ENCODE peak calls at places on chromosomes 11 and 22, in ten cellular contexts. E is astrocyte of the spinal cord; R is GM12865; Y is stimulated activated naive CD8-positive, alpha-beta T cell treated with anti-CD3 and anti-CD28 coated beads, Interleukin-15, Interleukin-2, amounts not matched to agents 100 U/mL and 50 U/mL, for 24 hours; A is OCI-M1; U is left colon; Z is effector memory CD4-positive, alpha-beta T cell; L is AG10803; G is AML-193; V is stimulated activated CD8-positive, alpha-beta memory T cell treated with anti-CD3 and anti-CD28 coated beads, Interleukin-4, amount 100 ng/mL, for 4 hours. Q is an unnamed sample.

GRCh38 chr11:83571301-83571700 is 285.1 kb upstream of the CCDC90B start:
- DNase-seq in E (no peak), R (no peak), Y (no peak), A (no peak), U (no peak), Z (no peak), L (peak), G (no peak), V (no peak), Q (no peak)

GRCh38 chr11:100687032-100687629 is at the start of gene ARHGAP42:
- DNase-seq in E (peak), R (peak), Y (peak), A (no peak), U (peak), Z (no peak), L (peak), G (no peak), V (no peak), Q (no peak)

GRCh38 chr11:8906629-8907028 is 4.4 kb upstream of the AKIP1 start:
- DNase-seq in E (peak), R (no peak), Y (no peak), A (peak), U (no peak), Z (no peak), L (peak), G (no peak), V (no peak), Q (no peak)

GRCh38 chr11:122791836-122792235 is 46.5 kb upstream of the CRTAM start:
- DNase-seq in E (peak), R (no peak), Y (no peak), A (no peak), U (no peak), Z (no peak), L (peak), G (no peak), V (no peak), Q (no peak)

GRCh38 chr11:67545280-67545679 is 22.0 kb upstream of the CABP2 start:
- DNase-seq in E (no peak), R (no peak), Y (no peak), A (peak), U (peak), Z (no peak), L (no peak), G (no peak), V (no peak), Q (no peak)

GRCh38 chr11:62664405-62665074 is 470 bp downstream of the C11orf98 start:
- DNase-seq in E (no peak), R (peak), Y (peak), A (peak), U (peak), Z (peak), L (peak), G (peak), V (no peak), Q (no peak)

GRCh38 chr11:47178737-47179654 is 2.3 kb upstream of the ARFGAP2 start:
- DNase-seq in E (no peak), R (no peak), Y (no peak), A (no peak), U (no peak), Z (no peak), L (no peak), G (no peak), V (no peak), Q (no peak)

GRCh38 chr11:32890843-32891656 is 1.6 kb upstream of the QSER1 start:
- DNase-seq in E (no peak), R (no peak), Y (no peak), A (no peak), U (no peak), Z (no peak), L (no peak), G (no peak), V (no peak), Q (no peak)

GRCh38 chr11:20192151-20192550 is 31.9 kb upstream of the DBX1 start:
- DNase-seq in E (no peak), R (no peak), Y (no peak), A (no peak), U (no peak), Z (no peak), L (no peak), G (no peak), V (no peak), Q (no peak)

GRCh38 chr22:37304595-37305343 is 22.5 kb downstream of the CYTH4 start:
- DNase-seq in E (peak), R (no peak), Y (no peak), A (peak), U (no peak), Z (no peak), L (no peak), G (no peak), V (no peak), Q (no peak)

GRCh38 chr11:6315811-6316425 is 4.4 kb downstream of the CAVIN3 start:
- DNase-seq in E (peak), R (peak), Y (peak), A (peak), U (peak), Z (no peak), L (peak), G (peak), V (no peak), Q (no peak)

GRCh38 chr22:36081023-36081431 is 52.4 kb upstream of the RBFOX2 start:
- DNase-seq in E (peak), R (no peak), Y (no peak), A (no peak), U (no peak), Z (no peak), L (peak), G (no peak), V (no peak), Q (no peak)

GRCh38 chr22:16601437-16602223 is 9.0 kb upstream of the CCT8L2 start:
- DNase-seq in E (no peak), R (no peak), Y (peak), A (no peak), U (no peak), Z (no peak), L (no peak), G (no peak), V (no peak), Q (no peak)

GRCh38 chr11:78733031-78733430 is 158.4 kb upstream of the NARS2 start:
- DNase-seq in E (no peak), R (no peak), Y (no peak), A (no peak), U (no peak), Z (no peak), L (peak), G (no peak), V (no peak), Q (no peak)

GRCh38 chr11:7597620-7598019 is 75.7 kb downstream of the CYB5R2 start:
- DNase-seq in E (no peak), R (no peak), Y (no peak), A (no peak), U (peak), Z (no peak), L (no peak), G (no peak), V (no peak), Q (no peak)

GRCh38 chr11:17544181-17544622 is at the start of gene USH1C:
- DNase-seq in E (no peak), R (no peak), Y (peak), A (peak), U (peak), Z (no peak), L (no peak), G (no peak), V (no peak), Q (no peak)

GRCh38 chr11:48007677-48008076 is 27.3 kb downstream of the PTPRJ start:
- DNase-seq in E (no peak), R (no peak), Y (no peak), A (no peak), U (no peak), Z (no peak), L (no peak), G (peak), V (no peak), Q (no peak)

GRCh38 chr22:27875951-27876350 is 43.1 kb downstream of the PITPNB start:
- DNase-seq in E (no peak), R (no peak), Y (peak), A (no peak), U (no peak), Z (no peak), L (no peak), G (no peak), V (no peak), Q (no peak)

GRCh38 chr11:65422633-65423515 is at the start of gene NEAT1:
- DNase-seq in E (peak), R (peak), Y (peak), A (peak), U (peak), Z (peak), L (peak), G (peak), V (peak), Q (peak)

GRCh38 chr22:50733521-50734342 is 4.3 kb upstream of the ACR start:
- DNase-seq in E (no peak), R (no peak), Y (peak), A (no peak), U (no peak), Z (no peak), L (peak), G (no peak), V (no peak), Q (no peak)

GRCh38 chr22:37508431-37508963 is 10.7 kb downstream of the CARD10 start:
- DNase-seq in E (no peak), R (no peak), Y (no peak), A (no peak), U (no peak), Z (no peak), L (no peak), G (no peak), V (no peak), Q (no peak)